ENCODE peak calls at places on chromosomes 16 and 17, in seven cellular contexts. F is NCI-H2029 treated with DMSO at 0.1 percent for 48 hours, V is T1000, K is posterior vena cava, Q is NCI-H1436, N is OCI-M1, A is hypothalamus. P is an unnamed sample.

GRCh38 chr16:85253127-85253941 is 141.1 kb upstream of the CIBAR2 start:
- DNase-seq in V (no peak), N (peak; percentile 53), A (peak; percentile 44), Q (peak; percentile 47), F (no peak), K (no peak), P (no peak)

GRCh38 chr17:2837147-2837561 is 40.9 kb downstream of the RAP1GAP2 start:
- DNase-seq in A (no peak), V (no peak), Q (no peak), K (no peak), F (no peak), N (no peak), P (no peak)

GRCh38 chr16:82995927-82996441 is 369.2 kb downstream of the CDH13 start:
- DNase-seq in F (peak; percentile 21), A (no peak), N (peak; percentile 20), Q (no peak), K (no peak), V (no peak), P (no peak)

GRCh38 chr16:24070851-24071250 is 185.3 kb upstream of the CACNG3 start:
- DNase-seq in V (no peak), Q (peak; percentile 45), A (no peak), K (no peak), N (peak; percentile 78), F (peak; percentile 44), P (no peak)

GRCh38 chr17:70271672-70272071 is 102.3 kb downstream of the KCNJ2 start:
- DNase-seq in Q (no peak), K (no peak), V (no peak), A (no peak), N (no peak), F (no peak), P (no peak)

GRCh38 chr17:73410586-73411329 is 99.0 kb upstream of the CDC42EP4 start:
- DNase-seq in V (no peak), N (no peak), Q (no peak), F (no peak), A (no peak), K (peak; percentile 49), P (no peak)

GRCh38 chr17:55549140-55549539 is 37.9 kb upstream of the SMIM36 start:
- DNase-seq in F (peak; percentile 1), K (no peak), Q (no peak), A (no peak), V (no peak), N (peak; percentile 83), P (no peak)

GRCh38 chr17:49437696-49438438 is 23.2 kb upstream of the PHB1 start:
- DNase-seq in A (no peak), Q (no peak), N (no peak), F (no peak), K (no peak), V (no peak), P (no peak)

GRCh38 chr16:14549789-14550153 is 80.3 kb downstream of the PARN start:
- DNase-seq in A (no peak), V (no peak), K (no peak), Q (no peak), F (peak; percentile 68), N (no peak), P (no peak)

GRCh38 chr17:34797724-34798123 is 163.5 kb downstream of the CCT6B start:
- DNase-seq in V (no peak), Q (no peak), F (no peak), K (no peak), A (no peak), N (peak; percentile 39), P (no peak)

GRCh38 chr16:77211880-77212735 is 12.9 kb downstream of the SYCE1L start:
- DNase-seq in A (no peak), K (peak; percentile 85), V (peak; percentile 9), N (no peak), Q (peak; percentile 91), F (peak; percentile 24), P (no peak)

GRCh38 chr16:47247691-47248090 is 103.9 kb upstream of the NETO2 start:
- DNase-seq in F (no peak), A (no peak), V (no peak), N (no peak), K (no peak), Q (no peak), P (no peak)

GRCh38 chr17:63995626-63996025 is 2.5 kb upstream of the PRR29 start:
- DNase-seq in Q (no peak), A (no peak), F (no peak), K (peak; percentile 58), V (no peak), N (no peak), P (no peak)

GRCh38 chr16:51155199-51155607 is 4.1 kb upstream of the SALL1 start:
- DNase-seq in Q (no peak), A (no peak), K (no peak), N (no peak), F (no peak), V (no peak), P (no peak)

GRCh38 chr16:53949716-53950410 is 245.9 kb downstream of the FTO start:
- DNase-seq in K (no peak), V (no peak), Q (no peak), N (no peak), A (no peak), F (no peak), P (no peak)

GRCh38 chr16:29307598-29308507 is 98.7 kb downstream of the NPIPB11 start:
- DNase-seq in F (no peak), N (no peak), Q (no peak), A (no peak), V (no peak), K (no peak), P (no peak)

GRCh38 chr17:72404872-72405271 is 284.1 kb downstream of the SOX9 start:
- DNase-seq in V (no peak), K (no peak), Q (no peak), F (no peak), N (no peak), A (no peak), P (no peak)

GRCh38 chr16:8673611-8674412 is 605 bp upstream of the ABAT start:
- DNase-seq in K (no peak), F (no peak), A (no peak), Q (no peak), N (no peak), V (no peak), P (no peak)

GRCh38 chr17:40596261-40596919 is 31.1 kb upstream of the CCR7 start:
- DNase-seq in V (peak; percentile 6), A (no peak), N (peak; percentile 66), K (no peak), F (peak; percentile 38), Q (no peak), P (no peak)

GRCh38 chr17:32240745-32241144 is 24.9 kb upstream of the RHBDL3 start:
- DNase-seq in K (no peak), N (no peak), A (no peak), F (no peak), Q (no peak), V (no peak), P (no peak)

P was measured in anterior cingulate cortex.